ENCODE peak calls at places on chromosomes 11 and 22, in four cellular contexts. B, F, Y and G are unnamed samples.

GRCh38 chr11:69677744-69678143 is 2.6 kb upstream of the LTO1 start:
- DNase-seq in B (no peak), Y (peak), F (no peak), G (no peak)

GRCh38 chr11:44524751-44525171 is 40.7 kb upstream of the CD82 start:
- DNase-seq in B (peak), F (no peak), Y (peak), G (no peak)

GRCh38 chr22:41762980-41763779 is 37.3 kb upstream of the CCDC134 start:
- DNase-seq in B (no peak), F (no peak), Y (no peak), G (no peak)

GRCh38 chr22:50520826-50521453 is 4.5 kb downstream of the SCO2 start:
- DNase-seq in Y (no peak), B (no peak), F (peak), G (no peak)

GRCh38 chr22:49532831-49533802 is 294.6 kb downstream of the BRD1 start:
- DNase-seq in F (no peak), B (no peak), Y (no peak), G (no peak)

GRCh38 chr11:77396911-77397310 is 77.0 kb downstream of the PAK1 start:
- DNase-seq in B (no peak), Y (peak), F (no peak), G (no peak)

GRCh38 chr11:8709002-8709672 is 26.5 kb downstream of the RPL27A start:
- DNase-seq in B (peak), F (peak), Y (peak), G (no peak)

GRCh38 chr11:103731681-103732080 is 304.8 kb upstream of the DDI1 start:
- DNase-seq in Y (peak), F (no peak), B (no peak), G (no peak)

GRCh38 chr11:9600651-9601040 is 27.2 kb downstream of the WEE1 start:
- DNase-seq in Y (peak), F (no peak), B (no peak), G (no peak)

GRCh38 chr22:20175597-20175900 is 24.7 kb upstream of the CCDC188 start:
- DNase-seq in B (no peak), F (no peak), Y (peak), G (no peak)

GRCh38 chr11:5891216-5891800 is 1.7 kb upstream of the OR52E5 start:
- DNase-seq in Y (peak), F (no peak), B (no peak), G (no peak)

GRCh38 chr22:35938226-35938625 is 90.4 kb downstream of the RBFOX2 start:
- DNase-seq in F (no peak), B (no peak), Y (no peak), G (no peak)

GRCh38 chr22:44245438-44245837 is 64.7 kb downstream of the PARVG start:
- DNase-seq in Y (no peak), F (peak), B (peak), G (no peak)

GRCh38 chr22:38236786-38237185 is 35.0 kb downstream of the MAFF start:
- DNase-seq in F (no peak), Y (no peak), B (no peak), G (no peak)

GRCh38 chr11:116929393-116930090 is 92.1 kb upstream of the APOA1 start:
- DNase-seq in F (no peak), Y (peak), B (peak), G (no peak)

GRCh38 chr11:20050551-20051333 is 109.5 kb downstream of the DBX1 start:
- DNase-seq in Y (no peak), B (no peak), F (no peak), G (no peak)

GRCh38 chr11:19727246-19727645 is 14.6 kb downstream of the NAV2 start:
- DNase-seq in Y (peak), F (no peak), B (peak), G (no peak)

GRCh38 chr11:71311176-71311925 is 59.0 kb upstream of the SHANK2 start:
- DNase-seq in Y (no peak), F (peak), B (no peak), G (peak)

GRCh38 chr11:75966546-75967287 is 151.7 kb downstream of the UVRAG start:
- DNase-seq in B (no peak), Y (peak), F (no peak), G (no peak)

GRCh38 chr11:119974467-119974866 is 163.4 kb downstream of the TRIM29 start:
- DNase-seq in Y (no peak), B (peak), F (no peak), G (no peak)

GRCh38 chr11:105673089-105673488 is 63.2 kb downstream of the GRIA4 start:
- DNase-seq in Y (peak), B (peak), F (no peak), G (no peak)

GRCh38 chr22:43000441-43001175 is 14.3 kb downstream of the PACSIN2 start:
- DNase-seq in F (no peak), B (no peak), Y (peak), G (no peak)

GRCh38 chr11:88508808-88509581 is 171.5 kb upstream of the CTSC start:
- DNase-seq in Y (no peak), F (no peak), B (no peak), G (no peak)

GRCh38 chr11:44899959-44900358 is 50.7 kb downstream of the TP53I11 start:
- DNase-seq in B (no peak), Y (peak), F (no peak), G (no peak)

GRCh38 chr11:13535819-13536218 is 40.0 kb upstream of the PTH start:
- DNase-seq in B (no peak), F (no peak), Y (no peak), G (no peak)

GRCh38 chr11:58513747-58514367 is 6.0 kb upstream of the OR5B21 start:
- DNase-seq in B (peak), F (no peak), Y (peak), G (no peak)

GRCh38 chr11:1706634-1707400 is 9.8 kb downstream of the KRTAP5-6 start:
- DNase-seq in Y (no peak), B (no peak), F (no peak), G (no peak)
- TF ChIP-seq CTCF in Y (peak), B (no peak), F (no peak), G (no peak)

GRCh38 chr11:113540416-113541330 is 65.5 kb upstream of the DRD2 start:
- DNase-seq in B (no peak), Y (no peak), F (no peak), G (no peak)
- TF ChIP-seq CTCF in B (no peak), Y (no peak), F (no peak), G (no peak)

DNA sequence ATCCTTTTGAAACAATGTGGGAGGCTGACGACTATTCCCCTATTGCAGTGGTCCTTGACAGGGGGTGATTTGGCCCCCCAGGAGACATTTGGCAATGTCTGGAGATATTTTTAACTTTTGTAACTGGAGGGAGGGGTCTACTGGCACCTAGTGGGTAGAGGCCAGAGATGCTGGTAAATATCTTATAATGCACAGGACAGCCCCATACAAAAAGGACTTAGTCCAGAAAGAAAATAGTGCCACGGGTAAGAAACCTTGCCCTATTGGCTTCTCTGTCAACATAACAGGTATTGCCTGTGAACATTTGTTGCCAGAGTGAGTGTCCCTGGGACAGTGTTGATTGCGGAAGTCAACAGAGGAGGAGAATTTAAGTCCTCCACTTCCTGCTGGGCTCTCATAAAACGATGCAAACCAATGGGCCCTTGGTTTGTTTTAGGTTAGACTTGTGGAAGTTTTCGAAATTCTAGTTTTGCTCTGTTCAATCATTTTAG is 101.6 kb downstream of the MAML2 start:
- DNase-seq in Y (no peak), B (no peak), F (no peak), G (no peak)
- TF ChIP-seq CTCF in Y (peak), B (no peak), F (no peak), G (peak)

DNA sequence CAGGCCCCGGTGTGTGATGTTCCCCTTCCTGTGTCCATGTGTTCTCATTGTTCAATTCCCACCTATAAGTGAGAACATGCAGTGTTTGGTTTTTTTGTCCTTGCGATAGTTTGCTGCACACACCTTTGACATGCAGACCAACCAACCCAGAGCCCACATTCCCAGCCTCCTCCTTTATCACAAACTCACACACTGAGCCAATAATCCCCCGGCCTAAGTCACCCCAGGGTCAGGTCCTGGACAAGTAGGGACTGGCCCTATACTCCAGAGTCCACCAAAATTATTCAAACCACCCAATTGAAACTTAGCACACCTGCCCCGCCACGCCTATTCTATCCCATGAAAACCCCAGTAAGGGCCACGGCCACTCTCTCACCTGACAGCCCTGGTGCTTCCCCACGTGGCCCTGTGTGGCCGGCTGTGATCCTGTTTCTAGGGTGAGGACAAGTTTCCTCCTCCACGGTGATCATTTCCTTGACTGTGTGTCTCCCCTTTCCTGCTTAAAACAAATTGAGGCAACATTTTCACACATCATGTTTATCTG is 83.1 kb upstream of the SLC22A12 start:
- DNase-seq in B (no peak), F (no peak), Y (no peak), G (no peak)
- TF ChIP-seq CTCF in B (no peak), F (no peak), Y (no peak), G (no peak)

DNA sequence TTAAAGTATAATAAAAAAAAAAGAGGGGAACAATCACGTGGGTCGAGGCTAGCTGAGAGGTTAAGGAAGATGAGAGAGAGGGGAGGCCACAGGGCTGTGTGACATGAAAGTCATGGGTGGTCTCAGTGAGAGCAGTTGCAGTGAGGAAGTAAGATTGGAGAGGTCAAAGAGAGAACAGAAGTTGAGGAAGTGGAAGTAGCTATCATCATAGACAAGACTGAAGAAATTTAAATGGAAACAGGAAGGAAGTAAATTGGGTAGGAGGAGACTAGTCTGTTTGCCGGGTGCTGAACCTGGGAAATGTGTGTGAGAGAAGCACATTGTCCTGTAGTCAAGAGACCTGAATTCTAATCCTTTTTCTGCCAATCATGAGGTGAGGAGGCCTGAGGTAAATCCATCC is 79.9 kb upstream of the CD44 start:
- DNase-seq in Y (no peak), B (no peak), F (no peak), G (no peak)
- TF ChIP-seq CTCF in Y (no peak), B (no peak), F (no peak), G (no peak)

GRCh38 chr11:26331911-26332571 is at the start of gene ANO3:
- DNase-seq in Y (peak), B (peak), F (no peak), G (peak)
- TF ChIP-seq CTCF in Y (peak), B (no peak), F (no peak), G (peak)